ENCODE peak calls at places on chromosomes 5 and 9, in six cellular contexts. R is tibial artery; E is WERI-Rb-1; U is naive thymus-derived CD4-positive, alpha-beta T cell; P is upper lobe of left lung; N is SJSA1. T is an unnamed sample.
A peak's percentile ranks its signal among the peaks of the same experiment; 100 is the strongest.

GRCh38 chr5:37871023-37871815 is 31.4 kb upstream of the GDNF start:
- DNase-seq in R (no peak), U (no peak), P (no peak), E (no peak), N (peak; percentile 37), T (no peak)

GRCh38 chr5:176173647-176174046 is 64.6 kb upstream of the SIMC1 start:
- DNase-seq in U (no peak), N (no peak), R (no peak), P (peak; percentile 20), E (no peak), T (no peak)

GRCh38 chr5:59390074-59390659 is 503.4 kb downstream of the PDE4D start:
- DNase-seq in E (no peak), P (no peak), R (no peak), N (no peak), U (peak; percentile 5), T (no peak)

GRCh38 chr9:79975471-79976316 is 403.9 kb downstream of the TLE4 start:
- DNase-seq in E (peak; percentile 73), U (no peak), N (no peak), P (peak; percentile 31), R (no peak), T (no peak)

GRCh38 chr5:138725153-138725884 is 27.9 kb upstream of the CTNNA1 start:
- DNase-seq in U (no peak), N (no peak), E (peak; percentile 33), P (no peak), R (no peak), T (peak; percentile 99)

GRCh38 chr5:95808686-95809413 is 13.7 kb downstream of the GLRX start:
- DNase-seq in N (no peak), R (peak; percentile 87), P (no peak), U (peak; percentile 88), E (no peak), T (no peak)

GRCh38 chr5:141715340-141715905 is 33.4 kb upstream of the ARAP3 start:
- DNase-seq in U (no peak), N (no peak), R (no peak), E (no peak), P (peak; percentile 49), T (no peak)

GRCh38 chr9:89815903-89816573 is 211.2 kb downstream of the GADD45G start:
- DNase-seq in E (no peak), R (no peak), U (no peak), N (no peak), P (peak; percentile 49), T (no peak)

GRCh38 chr9:118596374-118597015 is 772.7 kb downstream of the BRINP1 start:
- DNase-seq in U (no peak), N (no peak), R (no peak), P (no peak), E (no peak), T (no peak)

GRCh38 chr9:104091708-104092107 is 2.4 kb upstream of the SMC2 start:
- DNase-seq in R (no peak), N (peak; percentile 19), P (no peak), E (no peak), U (no peak), T (no peak)

GRCh38 chr9:112174223-112174964 is 703 bp downstream of the SUSD1 start:
- DNase-seq in N (peak; percentile 76), R (no peak), U (peak; percentile 65), E (peak; percentile 81), P (peak; percentile 95), T (peak; percentile 81)

DNA sequence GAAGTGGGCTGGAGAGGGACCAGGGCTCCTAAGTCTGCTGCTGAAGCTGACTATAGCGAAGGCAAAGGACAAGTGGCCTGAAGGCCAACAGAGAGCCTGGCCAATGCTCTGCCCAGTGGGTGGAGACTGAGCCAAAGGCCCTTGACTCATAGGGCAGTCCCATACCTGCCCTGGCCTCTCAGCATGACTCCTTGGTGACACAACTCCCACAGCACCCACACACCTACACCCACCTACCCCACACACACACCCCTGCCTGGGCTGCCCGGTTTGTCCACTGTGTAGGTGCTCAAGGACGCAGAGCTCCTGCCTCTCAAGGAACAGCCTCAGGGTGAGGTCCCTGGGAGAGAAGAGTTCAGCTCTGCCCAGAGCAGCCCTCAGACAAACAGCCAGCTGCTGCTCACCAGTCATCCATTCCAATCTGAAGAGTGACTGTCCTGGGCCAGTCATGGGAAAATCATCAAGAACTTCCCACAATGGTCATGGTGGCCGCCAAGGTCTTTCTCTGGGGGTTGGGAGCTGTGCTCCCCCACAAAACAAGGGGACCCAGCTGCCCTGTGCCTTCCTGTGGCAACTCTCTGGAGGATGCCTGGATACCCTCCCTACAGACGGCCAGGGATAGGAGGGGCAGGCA is 5.0 kb downstream of the TNIP1 start:
- DNase-seq in R (no peak), U (no peak), N (peak; percentile 63), P (no peak), E (no peak), T (peak; percentile 98)
- H3K27ac ChIP-seq in R (no peak overlapping the region), U (no peak overlapping the region), N (peak overlapping the region; percentile 61), P (peak overlapping the region; percentile 69), E (no peak overlapping the region), T (peak overlapping the region; percentile 94)

GRCh38 chr5:89351232-89351631 is 468.2 kb upstream of the MEF2C start:
- DNase-seq in R (no peak), P (no peak), U (no peak), E (no peak), N (peak; percentile 18), T (no peak)
- H3K27ac ChIP-seq in R (no peak overlapping the region), P (no peak overlapping the region), U (no peak overlapping the region), E (no peak overlapping the region), N (no peak overlapping the region), T (no peak overlapping the region)

GRCh38 chr9:130182090-130182909 is 10.1 kb downstream of the NCS1 start:
- DNase-seq in P (peak; percentile 41), R (no peak), E (no peak), U (no peak), N (no peak), T (no peak)
- H3K27ac ChIP-seq in P (no peak overlapping the region), R (peak overlapping the region; percentile 93), E (peak overlapping the region; percentile 43), U (no peak overlapping the region), N (no peak overlapping the region), T (no peak overlapping the region)

DNA sequence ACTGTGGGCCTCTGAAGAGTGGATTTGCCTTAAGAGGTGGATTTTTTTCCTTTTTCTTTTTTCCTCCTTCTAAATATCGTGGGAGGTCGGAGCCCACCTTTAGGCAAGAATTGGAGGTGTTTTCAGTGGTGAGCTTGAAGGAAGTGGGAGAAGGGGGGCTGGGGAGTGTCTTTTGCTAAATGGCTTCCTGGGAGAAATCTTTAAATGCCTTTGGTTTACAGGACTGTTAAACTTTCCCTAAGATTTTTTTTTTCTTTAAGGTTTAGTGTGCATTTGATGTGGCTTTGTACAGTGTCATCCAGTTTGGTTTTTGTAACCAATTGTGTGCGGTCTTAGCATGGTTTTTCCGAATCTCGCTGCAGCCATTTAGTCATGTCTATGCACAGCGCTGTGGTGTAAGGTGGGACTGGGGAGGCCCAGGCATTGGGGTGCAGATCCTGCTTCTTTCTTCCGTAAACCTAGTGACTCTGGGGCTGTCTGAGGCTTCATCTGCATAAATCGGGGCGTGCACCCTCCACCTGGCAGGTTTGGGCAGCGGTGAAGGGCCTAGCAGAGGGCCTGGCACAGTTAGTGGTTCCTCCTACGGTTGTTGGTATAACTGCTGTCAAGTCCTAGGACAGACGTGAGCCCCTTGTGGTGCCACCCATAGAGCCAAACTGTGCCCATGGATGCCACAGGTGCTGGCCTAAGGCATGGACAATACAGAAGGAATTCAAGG is 1.3 kb downstream of the PRRC2B start:
- DNase-seq in P (no peak), R (no peak), N (peak; percentile 54), E (no peak), U (peak; percentile 79), T (peak; percentile 62)
- H3K27ac ChIP-seq in P (peak overlapping the region; percentile 99), R (peak overlapping the region; percentile 95), N (peak overlapping the region; percentile 95), E (peak overlapping the region; percentile 93), U (peak overlapping the region; percentile 93), T (peak overlapping the region; percentile 73)

DNA sequence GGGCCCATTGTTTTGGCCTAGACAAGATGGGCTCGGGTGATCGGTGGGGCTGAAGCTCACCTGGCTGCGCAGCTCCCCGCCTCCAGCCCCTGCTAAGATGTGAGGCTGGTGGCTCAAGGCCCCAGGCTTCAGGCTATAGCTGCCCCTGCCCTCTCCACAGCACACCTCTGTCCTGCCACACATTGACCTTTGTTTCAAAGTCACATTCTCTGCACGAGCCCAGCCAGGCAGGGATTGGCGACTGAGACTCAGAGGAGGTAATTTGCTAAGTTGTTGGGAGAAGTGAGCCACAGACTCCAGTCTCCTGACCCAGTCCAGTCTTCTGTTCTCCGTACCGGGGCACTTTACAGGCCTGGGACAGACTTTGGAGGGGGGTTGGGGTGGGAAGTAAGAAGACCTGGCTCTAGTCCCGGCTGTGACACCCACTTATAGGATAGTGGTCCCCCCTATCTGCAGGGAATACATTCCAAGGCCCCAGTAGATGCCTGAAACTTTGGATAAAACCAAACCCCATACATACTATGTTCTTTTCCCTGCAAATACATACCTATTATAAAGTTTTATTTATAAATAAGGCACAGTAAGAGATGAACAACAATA is 13.4 kb downstream of the PDGFRB start:
- DNase-seq in P (peak; percentile 41), E (no peak), R (no peak), U (no peak), N (no peak), T (no peak)
- H3K27ac ChIP-seq in P (peak overlapping the region; percentile 79), E (no peak overlapping the region), R (peak overlapping the region; percentile 89), U (no peak overlapping the region), N (peak overlapping the region; percentile 97), T (no peak overlapping the region)